ENCODE peak calls at places on chromosome 4, in four cellular contexts. W is hepatocyte, C is esophagus squamous epithelium, E is spleen. T is an unnamed sample.

GRCh38 chr4:181659202-181659601 is 584.0 kb upstream of the TENM3 start:
- DNase-seq in W (no peak), C (no peak), E (no peak), T (no peak)

GRCh38 chr4:178856139-178856800 is 1414.0 kb upstream of the AGA start:
- DNase-seq in C (no peak), E (no peak), W (no peak), T (no peak)

GRCh38 chr4:112748352-112748900 is 111.5 kb downstream of the LARP7 start:
- DNase-seq in W (no peak), C (no peak), E (no peak), T (no peak)

GRCh38 chr4:139229534-139230039 is 50.4 kb downstream of the MGARP start:
- DNase-seq in C (no peak), W (peak; percentile 70), E (no peak), T (peak; percentile 54)

GRCh38 chr4:117466388-117466787 is 381.0 kb upstream of the TRAM1L1 start:
- DNase-seq in E (no peak), W (no peak), C (no peak), T (no peak)

GRCh38 chr4:14265651-14266050 is 638.1 kb upstream of the BOD1L1 start:
- DNase-seq in E (no peak), C (no peak), W (no peak), T (no peak)

GRCh38 chr4:182695842-182696241 is 221.3 kb downstream of the DCTD start:
- DNase-seq in C (no peak), E (no peak), W (no peak), T (no peak)

GRCh38 chr4:82469776-82470345 is 39.5 kb downstream of the ENOPH1 start:
- DNase-seq in C (no peak), W (peak; percentile 19), E (no peak), T (no peak)

GRCh38 chr4:185093573-185093972 is 49.5 kb upstream of the SLC25A4 start:
- DNase-seq in E (no peak), W (no peak), C (no peak), T (no peak)

GRCh38 chr4:10554694-10555093 is 97.5 kb upstream of the ZNF518B start:
- DNase-seq in W (peak; percentile 80), E (no peak), C (no peak), T (peak; percentile 69)

DNA sequence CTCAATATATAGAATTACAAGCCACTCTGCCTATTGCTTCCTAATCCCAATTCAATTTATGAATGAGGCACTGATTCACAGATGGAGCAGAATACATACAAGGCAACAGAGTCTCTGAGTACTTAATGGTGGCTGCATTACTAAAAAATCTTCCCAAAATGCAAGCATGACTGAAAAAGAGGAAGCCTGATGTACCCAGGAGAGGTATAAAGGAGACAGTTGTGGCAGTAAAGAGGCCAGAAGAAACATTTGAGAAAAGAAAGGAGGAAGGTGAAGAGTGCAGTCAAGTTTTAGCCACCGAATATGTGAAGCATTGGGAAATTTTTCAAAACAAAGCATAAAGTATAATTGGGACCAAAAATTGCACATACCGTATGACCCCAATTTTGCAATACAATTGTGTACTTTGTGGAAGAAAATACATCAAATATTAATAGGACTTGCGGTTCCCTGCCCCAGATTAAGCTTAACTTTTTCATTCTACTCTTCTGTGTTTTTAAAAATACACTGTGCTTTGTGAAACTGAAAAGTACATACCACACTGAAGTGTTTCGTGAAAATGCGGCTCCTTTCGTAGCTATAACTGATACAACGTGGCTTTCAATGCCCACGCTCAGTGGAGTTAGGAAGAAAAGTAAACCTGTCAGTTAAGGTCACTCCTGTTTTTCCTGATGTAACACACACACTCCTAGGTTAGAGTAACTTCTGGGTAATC is 163.0 kb upstream of the INTU start:
- DNase-seq in C (no peak), E (no peak), W (no peak), T (no peak)
- H3K4me3 ChIP-seq in C (no peak overlapping the region), E (no peak overlapping the region), W (no peak overlapping the region), T (no peak overlapping the region)

DNA sequence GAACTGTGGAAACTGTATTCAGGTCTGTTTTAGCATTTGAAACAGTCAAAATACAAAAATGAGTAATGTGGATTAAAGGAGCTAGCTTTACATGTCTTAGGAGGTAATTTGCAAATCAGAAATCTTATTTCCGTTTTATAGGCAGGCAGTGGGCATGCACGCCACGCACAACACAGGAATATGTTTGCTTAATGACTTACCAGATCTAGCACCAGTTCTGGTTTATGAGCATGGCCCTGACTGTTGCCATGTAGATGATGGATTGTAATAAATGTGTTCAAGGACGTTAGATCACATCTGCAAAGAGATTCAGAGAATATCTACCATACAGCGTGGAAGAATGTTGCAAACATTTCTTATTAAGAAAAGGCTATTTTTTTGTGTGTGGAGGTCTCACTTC is 344.5 kb upstream of the NR3C2 start:
- DNase-seq in E (no peak), C (no peak), W (no peak), T (no peak)
- H3K4me3 ChIP-seq in E (no peak overlapping the region), C (no peak overlapping the region), W (no peak overlapping the region), T (no peak overlapping the region)

GRCh38 chr4:133559987-133560386 is 410.9 kb downstream of the PCDH10 start:
- DNase-seq in C (no peak), E (no peak), W (peak; percentile 11), T (no peak)

DNA sequence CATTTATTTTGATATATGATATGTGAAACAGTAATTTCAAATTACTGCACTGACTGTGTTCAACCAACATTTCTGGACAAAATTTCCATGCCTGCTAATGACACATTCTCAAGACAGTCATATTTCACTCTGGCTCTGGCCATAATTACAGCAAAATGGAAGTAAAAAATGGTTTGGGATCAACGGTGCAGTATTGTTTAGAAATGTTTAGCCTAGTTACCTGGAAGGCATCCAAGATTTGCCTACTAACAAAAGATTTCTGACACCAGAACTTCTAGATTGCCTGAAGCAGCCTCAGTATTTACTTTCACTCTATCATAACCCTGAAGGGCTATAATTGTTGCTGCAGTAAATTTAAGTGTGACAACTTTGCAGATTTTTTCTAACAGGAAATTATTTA is 416.3 kb downstream of the PCDH10 start:
- DNase-seq in C (no peak), E (no peak), W (peak; percentile 33), T (peak; percentile 79)
- H3K4me3 ChIP-seq in C (no peak overlapping the region), E (no peak overlapping the region), W (no peak overlapping the region), T (no peak overlapping the region)

DNA sequence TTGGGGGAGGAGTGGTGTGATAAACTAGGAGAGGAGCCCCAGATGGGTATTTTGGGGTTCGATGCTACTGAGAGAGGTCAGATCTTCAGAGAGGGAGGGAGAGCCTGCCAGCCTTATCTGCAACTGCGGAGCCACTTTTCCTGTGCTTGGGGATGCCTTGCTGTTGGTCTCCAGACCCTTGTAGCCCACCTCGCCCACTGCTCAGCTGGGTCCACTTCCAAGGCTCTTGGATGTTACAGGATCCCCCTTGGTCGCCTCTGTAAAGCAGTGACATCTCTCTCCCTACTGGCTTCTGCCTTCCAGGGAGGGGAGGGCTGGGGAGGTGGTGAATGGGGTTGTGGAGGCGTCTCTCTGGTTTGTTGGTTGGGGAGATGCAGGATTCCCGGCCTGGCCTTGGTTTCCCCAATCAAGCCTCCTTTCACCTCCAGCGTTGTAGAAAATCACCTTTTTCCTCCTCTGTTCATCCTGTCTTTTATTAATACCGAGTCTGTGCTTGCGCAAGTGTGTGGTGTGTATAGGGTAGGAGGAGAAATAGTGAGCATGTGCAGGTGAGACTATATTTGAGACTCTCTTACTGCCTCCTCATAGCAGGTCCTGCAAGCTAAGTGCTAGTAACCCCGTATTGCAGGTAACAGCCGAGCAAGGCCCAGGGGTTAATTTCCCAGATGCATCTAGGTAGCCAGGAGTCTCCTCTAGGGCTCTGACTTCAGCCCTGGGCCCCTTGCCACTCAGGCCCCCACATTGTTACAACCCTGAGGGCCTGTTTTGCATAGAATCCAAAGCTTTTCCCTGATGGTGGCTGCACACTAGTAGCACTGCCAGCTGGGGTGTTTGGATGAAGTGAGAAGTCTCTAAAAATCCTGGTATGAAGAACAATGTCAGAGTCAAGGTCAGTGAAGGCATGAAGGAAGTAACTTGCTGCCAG is 337.5 kb downstream of the ARHGAP10 start:
- DNase-seq in C (no peak), E (no peak), W (no peak), T (no peak)
- H3K4me3 ChIP-seq in C (no peak overlapping the region), E (no peak overlapping the region), W (no peak overlapping the region), T (no peak overlapping the region)

DNA sequence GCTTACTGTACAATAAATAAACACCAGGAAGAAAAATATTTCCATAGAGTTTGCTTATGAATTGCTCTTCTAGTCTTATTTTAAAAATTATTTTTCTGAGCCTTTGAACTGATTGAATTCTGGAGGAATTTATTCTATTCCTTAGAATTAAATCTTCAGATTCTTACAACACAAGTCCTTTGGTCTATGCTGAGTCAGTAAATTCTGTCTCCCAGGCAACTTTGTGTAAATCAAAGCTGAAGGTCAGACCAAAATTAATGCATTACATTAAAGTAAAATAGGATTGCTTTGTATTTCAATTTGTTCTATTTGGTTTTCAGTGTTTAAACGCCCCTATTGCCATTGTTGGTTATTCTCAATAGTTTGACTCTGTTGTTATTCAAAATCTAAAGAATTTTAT is 26.8 kb upstream of the STPG2 start:
- DNase-seq in C (no peak), E (no peak), W (no peak), T (peak; percentile 5)
- H3K4me3 ChIP-seq in C (no peak overlapping the region), E (no peak overlapping the region), W (no peak overlapping the region), T (no peak overlapping the region)

GRCh38 chr4:165208741-165209388 is 1.5 kb downstream of the KLHL2 start:
- DNase-seq in W (no peak), C (no peak), E (no peak), T (no peak)
- H3K4me3 ChIP-seq in W (no peak overlapping the region), C (peak overlapping the region; percentile 96), E (peak overlapping the region; percentile 71), T (peak overlapping the region; percentile 97)

DNA sequence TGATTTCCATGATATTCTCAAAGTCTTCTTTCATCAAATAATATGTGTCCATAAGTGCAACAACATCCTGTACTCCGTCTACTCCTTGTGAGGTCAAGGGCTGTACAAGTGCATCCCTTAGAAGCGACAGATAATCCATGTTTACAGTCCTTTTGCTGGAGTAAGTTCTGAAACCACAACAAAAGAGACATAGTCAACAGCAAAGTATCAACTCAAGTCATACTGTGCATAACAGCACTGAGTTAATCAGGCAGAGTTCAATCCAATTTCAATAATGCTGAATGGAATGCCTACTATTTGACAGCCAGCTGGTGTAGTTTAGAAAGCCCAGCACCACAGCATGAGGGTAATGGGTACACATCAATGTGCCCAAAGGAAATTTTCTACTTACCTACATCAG is 74.5 kb downstream of the RFC1 start:
- DNase-seq in W (no peak), C (no peak), E (no peak), T (no peak)
- H3K4me3 ChIP-seq in W (no peak overlapping the region), C (no peak overlapping the region), E (no peak overlapping the region), T (no peak overlapping the region)

GRCh38 chr4:5018603-5019002 is 655 bp downstream of the CYTL1 start:
- DNase-seq in C (no peak), W (no peak), E (no peak), T (no peak)

GRCh38 chr4:5019274-5019673 is at the start of gene CYTL1:
- DNase-seq in W (no peak), E (no peak), C (no peak), T (peak; percentile 21)

GRCh38 chr4:5020341-5020740 is 1.1 kb upstream of the CYTL1 start:
- DNase-seq in E (no peak), W (no peak), C (no peak), T (no peak)

GRCh38 chr4:5018096-5018495 is 1.2 kb downstream of the CYTL1 start:
- DNase-seq in E (no peak), C (no peak), W (no peak), T (no peak)

DNA sequence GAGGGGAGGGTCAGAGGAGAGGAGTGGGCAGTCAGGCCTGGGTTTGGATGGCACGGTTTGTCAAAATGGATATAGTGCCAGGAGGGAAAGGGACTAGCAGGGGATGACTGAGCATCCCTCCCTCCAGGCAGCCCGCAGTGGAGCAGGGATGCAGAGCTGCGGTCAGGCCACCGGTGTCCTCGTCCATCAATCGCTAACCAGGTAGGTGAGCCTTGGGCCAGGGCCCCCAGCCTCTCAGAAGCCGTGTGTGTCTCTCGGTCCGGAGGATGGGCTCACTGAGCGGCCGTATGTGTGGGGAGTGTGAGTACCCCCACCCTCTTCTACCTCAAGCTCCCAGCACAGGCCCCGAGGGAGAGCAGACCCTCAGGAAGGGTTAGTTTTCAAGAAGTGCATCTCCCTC is 538 bp upstream of the CYTL1 start:
- DNase-seq in W (no peak), E (no peak), C (no peak), T (no peak)
- H3K4me3 ChIP-seq in W (no peak overlapping the region), E (no peak overlapping the region), C (no peak overlapping the region), T (no peak overlapping the region)

T was measured in cardiac muscle cell.